ENCODE peak calls at places on chromosomes 12 and 14, in four cellular contexts. F, Y, V and X are unnamed samples.

GRCh38 chr12:11607313-11608081 is 42.0 kb upstream of the ETV6 start:
- DNase-seq in F (no peak), Y (no peak), V (no peak), X (no peak)

GRCh38 chr14:69879175-69880047 is at the start of gene SMOC1:
- DNase-seq in F (no peak), Y (peak; percentile 75), V (no peak), X (no peak)

GRCh38 chr14:61080591-61081010 is 99.6 kb downstream of the SLC38A6 start:
- DNase-seq in F (no peak), Y (peak; percentile 52), V (no peak), X (peak; percentile 97)

GRCh38 chr12:71415336-71416231 is 24.0 kb upstream of the LGR5 start:
- DNase-seq in F (no peak), Y (peak; percentile 45), V (no peak), X (no peak)

GRCh38 chr12:32870716-32871115 is 25.9 kb downstream of the PKP2 start:
- DNase-seq in F (no peak), Y (no peak), V (no peak), X (no peak)

GRCh38 chr14:104865631-104866441 is 768 bp downstream of the CEP170B start:
- DNase-seq in F (no peak), Y (peak; percentile 76), V (no peak), X (peak; percentile 27)

GRCh38 chr12:66901136-66901932 is 222.5 kb upstream of the GRIP1 start:
- DNase-seq in F (no peak), Y (peak; percentile 50), V (no peak), X (no peak)

GRCh38 chr12:96493101-96493500 is 3.7 kb downstream of the CFAP54 start:
- DNase-seq in F (no peak), Y (no peak), V (no peak), X (no peak)